ENCODE peak calls at places on chromosomes 6 and 20, in nine cellular contexts. One of them, this sample, is unnamed.

GRCh38 chr6:135256866-135257265 is 75.8 kb downstream of the MYB start:
- DNase-seq in GM12865: no peak
- DNase-seq in WERI-Rb-1: no peak
- DNase-seq in tibial nerve: no peak
- DNase-seq in fibroblast of mammary gland: peak
- DNase-seq in PC-3: no peak
- DNase-seq in breast epithelium: no peak
- DNase-seq in mucosa of descending colon: peak
- DNase-seq in heart left ventricle: no peak
- DNase-seq in this sample: no peak

GRCh38 chr6:23181301-23182110 is 612.1 kb downstream of the HDGFL1 start:
- DNase-seq in GM12865: no peak
- DNase-seq in WERI-Rb-1: no peak
- DNase-seq in tibial nerve: no peak
- DNase-seq in fibroblast of mammary gland: no peak
- DNase-seq in PC-3: no peak
- DNase-seq in breast epithelium: no peak
- DNase-seq in mucosa of descending colon: no peak
- DNase-seq in heart left ventricle: no peak
- DNase-seq in this sample: no peak

GRCh38 chr20:59993736-59994484 is 35.7 kb downstream of the CDH26 start:
- DNase-seq in GM12865: no peak
- DNase-seq in WERI-Rb-1: no peak
- DNase-seq in tibial nerve: no peak
- DNase-seq in fibroblast of mammary gland: no peak
- DNase-seq in PC-3: no peak
- DNase-seq in breast epithelium: no peak
- DNase-seq in mucosa of descending colon: no peak
- DNase-seq in heart left ventricle: no peak
- DNase-seq in this sample: no peak

GRCh38 chr6:170073846-170074245 is 217.0 kb downstream of the DLL1 start:
- DNase-seq in GM12865: no peak
- DNase-seq in WERI-Rb-1: peak
- DNase-seq in tibial nerve: no peak
- DNase-seq in fibroblast of mammary gland: no peak
- DNase-seq in PC-3: no peak
- DNase-seq in breast epithelium: no peak
- DNase-seq in mucosa of descending colon: no peak
- DNase-seq in heart left ventricle: peak
- DNase-seq in this sample: no peak

GRCh38 chr6:143376861-143377260 is 73.6 kb downstream of the ADAT2 start:
- DNase-seq in GM12865: no peak
- DNase-seq in WERI-Rb-1: no peak
- DNase-seq in tibial nerve: no peak
- DNase-seq in fibroblast of mammary gland: no peak
- DNase-seq in PC-3: no peak
- DNase-seq in breast epithelium: no peak
- DNase-seq in mucosa of descending colon: no peak
- DNase-seq in heart left ventricle: no peak
- DNase-seq in this sample: no peak

GRCh38 chr20:50877232-50877631 is 54.0 kb downstream of the ADNP start:
- DNase-seq in GM12865: no peak
- DNase-seq in WERI-Rb-1: no peak
- DNase-seq in tibial nerve: no peak
- DNase-seq in fibroblast of mammary gland: no peak
- DNase-seq in PC-3: no peak
- DNase-seq in breast epithelium: no peak
- DNase-seq in mucosa of descending colon: no peak
- DNase-seq in heart left ventricle: no peak
- DNase-seq in this sample: no peak

GRCh38 chr6:123803862-123804681 is at the start of gene NKAIN2:
- DNase-seq in GM12865: peak
- DNase-seq in WERI-Rb-1: peak
- DNase-seq in tibial nerve: no peak
- DNase-seq in fibroblast of mammary gland: no peak
- DNase-seq in PC-3: no peak
- DNase-seq in breast epithelium: no peak
- DNase-seq in mucosa of descending colon: peak
- DNase-seq in heart left ventricle: peak
- DNase-seq in this sample: no peak

GRCh38 chr20:31566658-31567379 is 38.3 kb upstream of the ID1 start:
- DNase-seq in GM12865: peak
- DNase-seq in WERI-Rb-1: peak
- DNase-seq in tibial nerve: no peak
- DNase-seq in fibroblast of mammary gland: no peak
- DNase-seq in PC-3: peak
- DNase-seq in breast epithelium: no peak
- DNase-seq in mucosa of descending colon: no peak
- DNase-seq in heart left ventricle: no peak
- DNase-seq in this sample: peak

GRCh38 chr20:32924781-32925180 is 66.1 kb downstream of the EFCAB8 start:
- DNase-seq in GM12865: no peak
- DNase-seq in WERI-Rb-1: no peak
- DNase-seq in tibial nerve: no peak
- DNase-seq in fibroblast of mammary gland: no peak
- DNase-seq in PC-3: no peak
- DNase-seq in breast epithelium: no peak
- DNase-seq in mucosa of descending colon: no peak
- DNase-seq in heart left ventricle: no peak
- DNase-seq in this sample: no peak

GRCh38 chr6:168099201-168100010 is 20.4 kb upstream of the FRMD1 start:
- DNase-seq in GM12865: no peak
- DNase-seq in WERI-Rb-1: no peak
- DNase-seq in tibial nerve: no peak
- DNase-seq in fibroblast of mammary gland: no peak
- DNase-seq in PC-3: no peak
- DNase-seq in breast epithelium: no peak
- DNase-seq in mucosa of descending colon: no peak
- DNase-seq in heart left ventricle: peak
- DNase-seq in this sample: no peak

GRCh38 chr20:58717278-58718091 is 24.9 kb downstream of the NPEPL1 start:
- DNase-seq in GM12865: no peak
- DNase-seq in WERI-Rb-1: no peak
- DNase-seq in tibial nerve: no peak
- DNase-seq in fibroblast of mammary gland: no peak
- DNase-seq in PC-3: no peak
- DNase-seq in breast epithelium: peak
- DNase-seq in mucosa of descending colon: no peak
- DNase-seq in heart left ventricle: peak
- DNase-seq in this sample: no peak

GRCh38 chr20:44650777-44651493 is 564 bp downstream of the ADA start:
- DNase-seq in GM12865: peak
- DNase-seq in WERI-Rb-1: no peak
- DNase-seq in tibial nerve: no peak
- DNase-seq in fibroblast of mammary gland: peak
- DNase-seq in PC-3: no peak
- DNase-seq in breast epithelium: no peak
- DNase-seq in mucosa of descending colon: peak
- DNase-seq in heart left ventricle: peak
- DNase-seq in this sample: peak

DNA sequence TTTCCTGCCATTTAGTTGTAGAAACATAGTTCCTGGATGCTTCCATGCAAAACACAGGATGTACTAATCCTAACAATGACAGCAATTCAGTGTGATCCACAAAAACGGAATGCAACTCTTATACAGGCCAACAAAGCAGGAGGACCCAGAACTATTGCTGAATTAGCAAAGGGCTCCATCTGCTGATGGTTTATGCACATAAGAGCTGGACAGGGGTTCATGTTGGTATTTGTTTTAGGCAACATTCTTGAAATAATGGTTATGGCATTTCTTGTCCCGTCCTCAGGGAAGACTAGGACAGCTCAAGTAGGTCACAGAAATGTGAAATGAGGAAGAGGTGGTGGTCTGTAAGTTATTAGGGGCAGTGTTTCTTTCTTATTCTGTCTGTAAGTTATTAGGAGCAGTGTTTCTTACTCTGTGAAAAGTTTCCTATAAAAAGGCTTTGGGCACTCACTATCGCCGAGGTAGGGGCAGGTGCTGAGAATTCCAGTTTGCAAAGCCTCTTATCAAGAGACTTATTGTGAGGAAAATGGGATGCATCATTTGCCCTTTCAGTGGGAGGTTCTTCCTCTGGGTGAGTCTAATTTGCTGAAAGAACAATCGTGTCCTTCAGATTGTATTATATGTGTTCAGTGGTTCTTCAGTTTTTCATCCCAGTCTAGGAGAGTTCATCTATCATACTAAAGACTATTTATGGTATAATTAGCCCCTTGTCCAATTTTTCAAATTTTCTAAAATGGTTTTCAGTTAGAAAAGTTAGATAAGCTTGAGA is 171.1 kb downstream of the MCHR2 start:
- DNase-seq in GM12865: peak
- DNase-seq in WERI-Rb-1: peak
- DNase-seq in tibial nerve: no peak
- DNase-seq in fibroblast of mammary gland: peak
- DNase-seq in PC-3: peak
- DNase-seq in breast epithelium: no peak
- DNase-seq in mucosa of descending colon: peak
- DNase-seq in heart left ventricle: no peak
- DNase-seq in this sample: peak
- TF ChIP-seq CTCF in GM12865: peak
- TF ChIP-seq CTCF in WERI-Rb-1: peak
- TF ChIP-seq CTCF in tibial nerve: no peak
- TF ChIP-seq CTCF in fibroblast of mammary gland: peak
- TF ChIP-seq CTCF in PC-3: peak
- TF ChIP-seq CTCF in breast epithelium: no peak
- TF ChIP-seq CTCF in mucosa of descending colon: peak
- TF ChIP-seq CTCF in heart left ventricle: peak
- TF ChIP-seq CTCF in this sample: peak

DNA sequence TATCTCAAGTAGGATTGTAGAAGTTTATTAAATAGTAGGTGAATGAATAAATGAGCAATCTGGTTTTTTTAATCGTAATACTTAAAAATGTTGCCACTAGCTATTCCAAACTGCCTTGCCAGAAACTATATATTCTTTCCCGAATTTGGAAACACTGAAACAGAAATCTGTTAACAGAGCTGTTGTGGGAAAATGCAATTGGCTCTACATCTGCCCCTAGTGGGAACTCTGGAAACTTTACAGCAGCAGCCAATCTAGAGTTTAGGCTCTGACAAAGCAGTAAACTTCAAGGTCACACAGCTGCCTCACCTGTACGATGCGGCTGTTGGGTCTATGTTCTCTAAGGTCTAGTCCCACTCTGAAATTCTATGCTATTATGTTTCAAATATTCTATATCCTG is 41.7 kb downstream of the SYNE1 start:
- DNase-seq in GM12865: peak
- DNase-seq in WERI-Rb-1: no peak
- DNase-seq in tibial nerve: no peak
- DNase-seq in fibroblast of mammary gland: peak
- DNase-seq in PC-3: peak
- DNase-seq in breast epithelium: no peak
- DNase-seq in mucosa of descending colon: no peak
- DNase-seq in heart left ventricle: no peak
- DNase-seq in this sample: peak
- TF ChIP-seq CTCF in GM12865: peak
- TF ChIP-seq CTCF in WERI-Rb-1: peak
- TF ChIP-seq CTCF in tibial nerve: peak
- TF ChIP-seq CTCF in fibroblast of mammary gland: peak
- TF ChIP-seq CTCF in PC-3: peak
- TF ChIP-seq CTCF in breast epithelium: no peak
- TF ChIP-seq CTCF in mucosa of descending colon: no peak
- TF ChIP-seq CTCF in heart left ventricle: no peak
- TF ChIP-seq CTCF in this sample: peak

GRCh38 chr6:26493258-26493657 is 6.8 kb upstream of the BTN1A1 start:
- DNase-seq in GM12865: peak
- DNase-seq in WERI-Rb-1: no peak
- DNase-seq in tibial nerve: no peak
- DNase-seq in fibroblast of mammary gland: peak
- DNase-seq in PC-3: peak
- DNase-seq in breast epithelium: no peak
- DNase-seq in mucosa of descending colon: no peak
- DNase-seq in heart left ventricle: no peak
- DNase-seq in this sample: no peak
- TF ChIP-seq CTCF in GM12865: peak
- TF ChIP-seq CTCF in WERI-Rb-1: peak
- TF ChIP-seq CTCF in tibial nerve: no peak
- TF ChIP-seq CTCF in fibroblast of mammary gland: peak
- TF ChIP-seq CTCF in PC-3: peak
- TF ChIP-seq CTCF in breast epithelium: no peak
- TF ChIP-seq CTCF in mucosa of descending colon: no peak
- TF ChIP-seq CTCF in heart left ventricle: no peak
- TF ChIP-seq CTCF in this sample: no peak

GRCh38 chr6:27840572-27840971 is 71.6 kb downstream of the OR2B2 start:
- DNase-seq in GM12865: no peak
- DNase-seq in WERI-Rb-1: no peak
- DNase-seq in tibial nerve: no peak
- DNase-seq in fibroblast of mammary gland: no peak
- DNase-seq in PC-3: no peak
- DNase-seq in breast epithelium: no peak
- DNase-seq in mucosa of descending colon: no peak
- DNase-seq in heart left ventricle: no peak
- DNase-seq in this sample: no peak

GRCh38 chr6:27836080-27836782 is 76.0 kb downstream of the OR2B2 start:
- DNase-seq in GM12865: no peak
- DNase-seq in WERI-Rb-1: no peak
- DNase-seq in tibial nerve: no peak
- DNase-seq in fibroblast of mammary gland: no peak
- DNase-seq in PC-3: no peak
- DNase-seq in breast epithelium: no peak
- DNase-seq in mucosa of descending colon: peak
- DNase-seq in heart left ventricle: no peak
- DNase-seq in this sample: no peak

GRCh38 chr6:27837636-27838512 is 74.3 kb downstream of the OR2B2 start:
- DNase-seq in GM12865: peak
- DNase-seq in WERI-Rb-1: peak
- DNase-seq in tibial nerve: peak
- DNase-seq in fibroblast of mammary gland: peak
- DNase-seq in PC-3: peak
- DNase-seq in breast epithelium: peak
- DNase-seq in mucosa of descending colon: peak
- DNase-seq in heart left ventricle: peak
- DNase-seq in this sample: peak

GRCh38 chr6:27836783-27837635 is 75.2 kb downstream of the OR2B2 start:
- DNase-seq in GM12865: peak
- DNase-seq in WERI-Rb-1: peak
- DNase-seq in tibial nerve: peak
- DNase-seq in fibroblast of mammary gland: peak
- DNase-seq in PC-3: peak
- DNase-seq in breast epithelium: no peak
- DNase-seq in mucosa of descending colon: peak
- DNase-seq in heart left ventricle: no peak
- DNase-seq in this sample: peak

DNA sequence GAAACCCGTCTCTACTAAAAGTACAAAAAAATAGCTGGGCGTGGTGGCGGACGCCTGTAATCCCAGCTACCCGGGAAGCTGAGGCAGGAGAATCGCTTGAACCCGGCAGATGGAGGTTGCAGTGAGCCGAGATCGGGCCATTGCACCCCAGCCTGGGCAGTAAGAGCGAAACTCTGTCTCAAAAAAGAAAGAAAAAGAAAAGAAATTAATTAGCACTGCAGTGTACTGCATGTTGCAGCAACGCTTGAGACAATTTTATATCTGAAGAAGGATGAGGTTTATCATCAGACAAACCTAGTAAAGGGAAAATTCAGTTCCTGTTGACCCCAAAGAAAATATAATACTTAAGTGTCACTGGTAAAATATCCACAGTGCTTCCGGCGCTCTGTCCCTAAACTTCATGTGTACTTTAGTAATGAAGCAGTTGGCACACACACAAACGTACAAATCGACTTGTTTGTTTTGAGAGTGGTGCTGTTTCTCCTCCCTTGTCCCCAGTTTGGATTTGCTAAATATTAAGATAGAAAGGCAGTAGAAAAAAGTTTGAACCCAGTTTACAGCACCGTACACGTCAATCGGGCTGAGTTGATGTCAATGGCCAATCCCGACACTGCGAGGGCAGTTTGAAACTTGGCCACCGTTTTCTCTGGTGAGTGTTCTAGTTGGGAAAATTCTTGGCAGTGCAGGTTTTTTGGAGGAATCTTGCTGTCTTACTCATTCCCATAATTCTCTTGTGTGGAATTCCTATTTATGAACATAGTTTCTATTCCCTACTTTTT is 72.7 kb downstream of the OR2B2 start:
- DNase-seq in GM12865: peak
- DNase-seq in WERI-Rb-1: no peak
- DNase-seq in tibial nerve: peak
- DNase-seq in fibroblast of mammary gland: peak
- DNase-seq in PC-3: peak
- DNase-seq in breast epithelium: no peak
- DNase-seq in mucosa of descending colon: peak
- DNase-seq in heart left ventricle: no peak
- DNase-seq in this sample: peak
- TF ChIP-seq CTCF in GM12865: no peak
- TF ChIP-seq CTCF in WERI-Rb-1: no peak
- TF ChIP-seq CTCF in tibial nerve: no peak
- TF ChIP-seq CTCF in fibroblast of mammary gland: no peak
- TF ChIP-seq CTCF in PC-3: no peak
- TF ChIP-seq CTCF in breast epithelium: no peak
- TF ChIP-seq CTCF in mucosa of descending colon: no peak
- TF ChIP-seq CTCF in heart left ventricle: no peak
- TF ChIP-seq CTCF in this sample: no peak